ENCODE peak calls at places on chromosomes 4 and X, in nine cellular contexts. J, A, O, V, H, L, B, M and S are unnamed samples.

GRCh38 chrX:49271341-49271740 is 1.7 kb downstream of the PPP1R3F start:
- DNase-seq in O (no peak), V (no peak), B (no peak), M (no peak), A (no peak), L (no peak), H (no peak), J (no peak), S (no peak)

GRCh38 chr4:168151313-168151712 is 59.0 kb downstream of the ANXA10 start:
- DNase-seq in B (no peak), A (no peak), H (no peak), L (no peak), M (no peak), O (no peak), V (no peak), J (no peak), S (no peak)

GRCh38 chrX:19540076-19540475 is 24.8 kb upstream of the MAP3K15 start:
- DNase-seq in O (no peak), B (no peak), M (no peak), L (no peak), A (no peak), V (no peak), J (no peak), H (no peak), S (no peak)

GRCh38 chr4:73904491-73904890 is 35.3 kb downstream of the CXCL1 start:
- DNase-seq in B (no peak), H (no peak), O (no peak), M (no peak), V (no peak), L (no peak), A (no peak), J (no peak), S (no peak)

GRCh38 chrX:3166670-3167455 is 125.6 kb downstream of the ARSF start:
- DNase-seq in O (no peak), L (no peak), B (no peak), A (no peak), H (no peak), V (no peak), M (no peak), J (no peak), S (no peak)

GRCh38 chr4:148445071-148445902 is 3.1 kb upstream of the NR3C2 start:
- DNase-seq in B (peak; percentile 48), A (peak; percentile 35), J (peak; percentile 25), M (peak; percentile 39), L (peak; percentile 95), V (peak; percentile 73), O (peak; percentile 44), H (no peak), S (peak; percentile 78)

GRCh38 chrX:151825927-151826471 is 86.7 kb upstream of the MAGEA4 start:
- DNase-seq in H (peak; percentile 81), M (no peak), A (no peak), V (no peak), L (peak; percentile 16), O (no peak), J (peak; percentile 58), B (no peak), S (no peak)

GRCh38 chr4:153651041-153651960 is 32.8 kb upstream of the TLR2 start:
- DNase-seq in A (peak; percentile 26), H (no peak), O (peak; percentile 30), J (peak; percentile 56), B (peak; percentile 4), M (peak; percentile 71), V (peak; percentile 77), L (no peak), S (peak; percentile 50)

GRCh38 chrX:23332888-23333821 is 1.5 kb upstream of the PTCHD1 start:
- DNase-seq in V (no peak), J (no peak), B (no peak), M (no peak), H (no peak), O (no peak), A (no peak), L (peak; percentile 76), S (no peak)

GRCh38 chr4:20203508-20203907 is 48.2 kb upstream of the SLIT2 start:
- DNase-seq in B (no peak), A (no peak), L (no peak), O (no peak), V (no peak), J (peak; percentile 39), M (no peak), H (peak; percentile 87), S (no peak)